ENCODE peak calls at places on chromosomes 12 and 14, in eight cellular contexts. S is NCI-H1436, B is fibroblast of mammary gland, R is EH, J is Right ventricle myocardium superior, Y is AG08395, Q is fibroblast of the conjunctiva, P is kidney. W is an unnamed sample.

GRCh38 chr12:121872546-121873223 is 14.0 kb upstream of the HPD start:
- DNase-seq in S (no peak), B (peak; percentile 99), R (peak; percentile 92), J (peak; percentile 59), Y (peak; percentile 85), Q (peak; percentile 93), P (no peak), W (no peak)

GRCh38 chr12:6662602-6662905 is 365 bp downstream of the ING4 start:
- DNase-seq in S (no peak), B (no peak), R (no peak), J (no peak), Y (peak; percentile 63), Q (no peak), P (no peak), W (no peak)

GRCh38 chr14:38199076-38199475 is 8.6 kb upstream of the SSTR1 start:
- DNase-seq in S (no peak), B (no peak), R (no peak), J (no peak), Y (no peak), Q (no peak), P (no peak), W (no peak)

GRCh38 chr12:62466596-62467411 is at the start of gene MON2:
- DNase-seq in S (peak; percentile 76), B (peak; percentile 75), R (peak; percentile 88), J (peak; percentile 94), Y (peak; percentile 95), Q (peak; percentile 46), P (peak; percentile 97), W (peak; percentile 56)

GRCh38 chr12:74619886-74620285 is 82.3 kb downstream of the ATXN7L3B start:
- DNase-seq in S (no peak), B (no peak), R (no peak), J (no peak), Y (no peak), Q (no peak), P (no peak), W (no peak)

GRCh38 chr14:100692859-100693558 is 33.7 kb upstream of the DLK1 start:
- DNase-seq in S (peak; percentile 75), B (peak; percentile 92), R (peak; percentile 94), J (no peak), Y (peak; percentile 89), Q (peak; percentile 63), P (no peak), W (no peak)

GRCh38 chr14:23324993-23325392 is 3.7 kb downstream of the PABPN1 start:
- DNase-seq in S (no peak), B (no peak), R (no peak), J (no peak), Y (no peak), Q (no peak), P (no peak), W (no peak)

GRCh38 chr12:19131020-19131431 is 1.5 kb downstream of the PLEKHA5 start:
- DNase-seq in S (no peak), B (peak; percentile 58), R (peak; percentile 51), J (no peak), Y (peak; percentile 47), Q (peak; percentile 36), P (no peak), W (no peak)

GRCh38 chr14:74950795-74951442 is 4.5 kb downstream of the PGF start:
- DNase-seq in S (no peak), B (no peak), R (peak; percentile 26), J (no peak), Y (no peak), Q (no peak), P (no peak), W (no peak)

GRCh38 chr14:90354551-90355298 is 23.0 kb upstream of the NRDE2 start:
- DNase-seq in S (no peak), B (peak; percentile 6), R (no peak), J (peak; percentile 46), Y (peak; percentile 21), Q (no peak), P (no peak), W (no peak)

GRCh38 chr12:125193798-125194562 is 128.7 kb downstream of the AACS start:
- DNase-seq in S (no peak), B (peak; percentile 69), R (peak; percentile 59), J (no peak), Y (peak; percentile 39), Q (peak; percentile 23), P (no peak), W (no peak)

GRCh38 chr14:63277784-63278183 is 41.0 kb downstream of the GPHB5 start:
- DNase-seq in S (no peak), B (no peak), R (no peak), J (no peak), Y (no peak), Q (no peak), P (no peak), W (no peak)

GRCh38 chr12:123063535-123063934 is 83.1 kb downstream of the ARL6IP4 start:
- DNase-seq in S (peak; percentile 12), B (peak; percentile 30), R (no peak), J (no peak), Y (no peak), Q (no peak), P (no peak), W (no peak)

GRCh38 chr12:66352197-66352596 is 49.9 kb downstream of the HELB start:
- DNase-seq in S (no peak), B (peak; percentile 17), R (peak; percentile 25), J (no peak), Y (peak; percentile 12), Q (no peak), P (no peak), W (peak; percentile 10)

GRCh38 chr14:53890611-53891091 is 66.0 kb downstream of the BMP4 start:
- DNase-seq in S (no peak), B (no peak), R (peak; percentile 68), J (no peak), Y (no peak), Q (no peak), P (no peak), W (no peak)

GRCh38 chr12:88624911-88625310 is 44.6 kb upstream of the KITLG start:
- DNase-seq in S (no peak), B (peak; percentile 74), R (peak; percentile 76), J (no peak), Y (peak; percentile 61), Q (no peak), P (no peak), W (no peak)

GRCh38 chr12:121166356-121166755 is 33.7 kb downstream of the P2RX7 start:
- DNase-seq in S (no peak), B (no peak), R (no peak), J (no peak), Y (no peak), Q (no peak), P (no peak), W (no peak)

GRCh38 chr14:61813101-61813596 is 50.9 kb downstream of the SNAPC1 start:
- DNase-seq in S (no peak), B (no peak), R (no peak), J (no peak), Y (no peak), Q (no peak), P (no peak), W (no peak)

GRCh38 chr12:2052861-2053674 is at the start of gene CACNA1C:
- DNase-seq in S (peak; percentile 44), B (peak; percentile 57), R (peak; percentile 78), J (peak; percentile 77), Y (peak; percentile 82), Q (no peak), P (peak; percentile 87), W (no peak)

GRCh38 chr14:105847400-105847799 is 321.0 kb downstream of the TMEM121 start:
- DNase-seq in S (no peak), B (no peak), R (no peak), J (no peak), Y (no peak), Q (no peak), P (peak; percentile 66), W (no peak)

GRCh38 chr12:9706081-9706685 is 26.7 kb downstream of the CLECL1 start:
- DNase-seq in S (no peak), B (no peak), R (no peak), J (no peak), Y (no peak), Q (no peak), P (no peak), W (no peak)

GRCh38 chr12:49502590-49502989 is 36.2 kb upstream of the KCNH3 start:
- DNase-seq in S (no peak), B (peak; percentile 30), R (peak; percentile 52), J (no peak), Y (no peak), Q (no peak), P (no peak), W (no peak)

GRCh38 chr12:119440961-119441360 is 106.4 kb downstream of the CCDC60 start:
- DNase-seq in S (peak; percentile 9), B (no peak), R (no peak), J (no peak), Y (no peak), Q (no peak), P (no peak), W (no peak)

GRCh38 chr12:44381341-44381740 is 494.8 kb downstream of the NELL2 start:
- DNase-seq in S (no peak), B (no peak), R (no peak), J (no peak), Y (no peak), Q (no peak), P (no peak), W (no peak)

GRCh38 chr14:100282766-100283419 is 23.4 kb downstream of the SLC25A29 start:
- DNase-seq in S (no peak), B (no peak), R (no peak), J (no peak), Y (no peak), Q (no peak), P (no peak), W (no peak)

GRCh38 chr14:100902792-100903191 is 730 bp downstream of the RTL1 start:
- DNase-seq in S (no peak), B (no peak), R (no peak), J (peak; percentile 22), Y (no peak), Q (no peak), P (no peak), W (no peak)

GRCh38 chr12:51077930-51078329 is 5.5 kb downstream of the CSRNP2 start:
- DNase-seq in S (no peak), B (peak; percentile 47), R (peak; percentile 43), J (no peak), Y (peak; percentile 55), Q (no peak), P (no peak), W (no peak)

GRCh38 chr12:124273630-124274029 is 21.3 kb upstream of the RFLNA start:
- DNase-seq in S (no peak), B (peak; percentile 64), R (peak; percentile 64), J (no peak), Y (peak; percentile 63), Q (peak; percentile 8), P (no peak), W (peak; percentile 30)

GRCh38 chr14:61101803-61102548 is 120.9 kb downstream of the SLC38A6 start:
- DNase-seq in S (no peak), B (peak; percentile 82), R (peak; percentile 63), J (no peak), Y (peak; percentile 44), Q (no peak), P (no peak), W (no peak)

GRCh38 chr12:24595652-24596235 is 353.2 kb downstream of the BCAT1 start:
- DNase-seq in S (no peak), B (peak; percentile 18), R (no peak), J (no peak), Y (no peak), Q (no peak), P (no peak), W (no peak)

W was measured in GM12864.